ENCODE peak calls at places on chromosomes 7 and 10, in nine cellular contexts. M is heart right ventricle, U is testis, A is Panc1, N is fibroblast of lung, T is uterus, D is OCI-LY7, W is left ventricle myocardium inferior, B is right atrium auricular region. P is an unnamed sample.
A peak's percentile ranks its signal among the peaks of the same experiment; 100 is the strongest.

GRCh38 chr10:51358227-51358626 is 283.9 kb downstream of the PRKG1 start:
- DNase-seq in M (no peak), U (no peak), A (no peak), N (no peak), T (no peak), D (no peak), W (no peak), B (no peak), P (no peak)

GRCh38 chr7:90857595-90857994 is 261.5 kb downstream of the CDK14 start:
- DNase-seq in M (peak; percentile 21), U (no peak), A (no peak), N (peak; percentile 7), T (no peak), D (no peak), W (no peak), B (no peak), P (no peak)

GRCh38 chr10:29749150-29749549 is 114.4 kb upstream of the SVIL start:
- DNase-seq in M (no peak), U (no peak), A (no peak), N (peak; percentile 57), T (no peak), D (no peak), W (no peak), B (no peak), P (no peak)

GRCh38 chr10:24465899-24466615 is 257.1 kb downstream of the KIAA1217 start:
- DNase-seq in M (no peak), U (peak; percentile 63), A (peak; percentile 80), N (peak; percentile 92), T (no peak), D (no peak), W (no peak), B (no peak), P (peak; percentile 38)

GRCh38 chr10:76302491-76302890 is 871.1 kb downstream of the LRMDA start:
- DNase-seq in M (no peak), U (no peak), A (no peak), N (no peak), T (no peak), D (no peak), W (no peak), B (no peak), P (no peak)

GRCh38 chr7:104795616-104796398 is 218.2 kb upstream of the KMT2E start:
- DNase-seq in M (no peak), U (no peak), A (no peak), N (no peak), T (no peak), D (no peak), W (no peak), B (no peak), P (no peak)

GRCh38 chr7:27128776-27129728 is 1.5 kb downstream of the HOXA4 start:
- DNase-seq in M (no peak), U (no peak), A (no peak), N (no peak), T (no peak), D (no peak), W (no peak), B (no peak), P (no peak)

GRCh38 chr10:13382759-13383753 is 35.0 kb upstream of the SEPHS1 start:
- DNase-seq in M (no peak), U (no peak), A (no peak), N (no peak), T (no peak), D (no peak), W (no peak), B (no peak), P (no peak)

GRCh38 chr10:4981722-4982471 is 18.7 kb downstream of the AKR1C1 start:
- DNase-seq in M (peak; percentile 30), U (peak; percentile 77), A (no peak), N (peak; percentile 46), T (no peak), D (peak; percentile 44), W (no peak), B (peak; percentile 70), P (no peak)

GRCh38 chr7:128145191-128145590 is 95.9 kb upstream of the LEP start:
- DNase-seq in M (no peak), U (no peak), A (no peak), N (no peak), T (no peak), D (no peak), W (no peak), B (no peak), P (no peak)

GRCh38 chr7:30163231-30163894 is 28.6 kb downstream of the MTURN start:
- DNase-seq in M (no peak), U (no peak), A (no peak), N (no peak), T (no peak), D (peak; percentile 18), W (no peak), B (no peak), P (peak; percentile 53)

GRCh38 chr10:3353235-3353634 is 180.7 kb upstream of the PITRM1 start:
- DNase-seq in M (no peak), U (no peak), A (no peak), N (no peak), T (no peak), D (no peak), W (no peak), B (no peak), P (no peak)

GRCh38 chr7:79293655-79294142 is 159.8 kb downstream of the MAGI2 start:
- DNase-seq in M (no peak), U (no peak), A (peak; percentile 93), N (peak; percentile 71), T (no peak), D (no peak), W (no peak), B (no peak), P (no peak)

GRCh38 chr10:119316729-119317097 is 109.3 kb downstream of the GRK5 start:
- DNase-seq in M (no peak), U (no peak), A (no peak), N (peak; percentile 86), T (no peak), D (no peak), W (no peak), B (no peak), P (no peak)

DNA sequence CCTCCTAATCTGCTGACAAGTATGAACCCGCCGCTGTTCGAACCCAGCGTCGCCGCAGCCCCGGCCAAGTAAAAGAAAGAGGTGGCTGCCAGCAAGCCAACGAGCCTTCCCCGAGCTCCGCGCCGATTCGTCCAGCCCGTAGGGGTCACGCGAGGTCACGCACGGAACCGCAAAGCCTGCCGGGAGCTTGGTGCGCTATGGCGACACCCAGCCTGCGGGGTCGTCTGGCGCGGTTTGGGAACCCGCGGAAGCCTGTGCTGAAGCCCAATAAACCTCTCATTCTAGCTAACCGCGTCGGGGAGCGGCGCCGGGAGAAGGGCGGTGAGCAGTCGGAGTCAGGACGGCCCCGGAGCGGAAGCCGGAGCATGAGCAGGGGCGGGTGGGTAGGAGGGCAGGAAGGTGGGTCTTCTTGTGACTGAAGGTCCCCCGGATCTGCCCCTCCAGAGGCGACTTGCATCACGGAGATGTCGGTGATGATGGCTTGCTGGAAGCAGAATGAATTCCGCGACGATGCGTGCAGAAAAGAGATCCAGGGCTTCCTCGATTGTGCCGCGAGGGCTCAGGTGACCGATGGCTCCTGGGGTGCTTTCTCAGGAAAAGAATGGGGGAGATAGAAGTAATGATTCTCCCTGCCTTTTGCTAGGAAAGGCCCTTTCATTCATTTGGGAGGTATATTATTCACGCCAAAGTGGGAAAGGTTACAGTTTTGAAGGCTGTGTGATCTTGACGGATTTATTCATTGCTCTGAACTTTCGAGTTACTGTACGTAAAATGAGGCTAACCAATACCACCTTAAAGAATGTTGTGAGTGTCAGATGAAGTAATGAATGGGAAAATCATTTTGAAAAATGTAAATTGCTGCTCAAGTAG is at the start of gene CHCHD1:
- DNase-seq in M (peak; percentile 93), U (peak; percentile 94), A (no peak), N (peak; percentile 89), T (peak; percentile 92), D (peak; percentile 91), W (peak; percentile 94), B (peak; percentile 94), P (peak; percentile 90)
- H3K4me3 ChIP-seq in M (peak within 1 kb of the TSS; percentile 95), U (peak within 1 kb of the TSS; percentile 87), A (peak within 1 kb of the TSS; percentile 89), N (peak within 1 kb of the TSS; percentile 73), T (peak within 1 kb of the TSS; percentile 75), D (peak within 1 kb of the TSS; percentile 94), W (peak within 1 kb of the TSS; percentile 90), B (peak within 1 kb of the TSS; percentile 79), P (peak within 1 kb of the TSS; percentile 93)

DNA sequence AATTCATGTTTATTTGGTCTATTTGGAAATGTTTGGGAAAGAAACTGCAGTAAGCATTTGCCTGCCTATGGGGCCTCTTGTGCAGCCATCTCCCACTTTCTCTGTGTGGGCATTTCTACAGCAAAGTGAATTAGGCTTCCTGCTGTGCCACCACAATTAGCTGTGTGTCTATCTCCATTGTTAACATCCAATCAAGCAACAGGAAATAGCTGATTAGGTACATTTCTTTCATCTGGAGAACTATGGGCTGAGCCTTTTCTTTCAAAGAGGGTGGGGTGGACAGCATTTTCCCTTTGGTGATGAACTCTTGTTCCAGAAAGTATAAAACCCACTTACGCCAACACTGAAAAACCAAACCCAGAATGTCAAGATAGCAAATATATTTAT is 640.0 kb downstream of the ACTR3B start:
- DNase-seq in M (no peak), U (no peak), A (no peak), N (no peak), T (no peak), D (no peak), W (no peak), B (no peak), P (no peak)
- TF ChIP-seq CTCF in M (no peak), U (no peak), A (no peak), N (no peak), T (no peak), D (no peak), W (no peak), B (no peak), P (no peak)

GRCh38 chr10:133242611-133243356 is 5.1 kb downstream of the VENTX start:
- DNase-seq in M (no peak), U (no peak), A (no peak), N (peak; percentile 31), T (no peak), D (no peak), W (no peak), B (no peak), P (no peak)

GRCh38 chr10:133238066-133238804 is 580 bp downstream of the VENTX start:
- DNase-seq in M (no peak), U (no peak), A (no peak), N (no peak), T (no peak), D (no peak), W (no peak), B (no peak), P (no peak)

GRCh38 chr10:133237241-133238065 is at the start of gene VENTX:
- DNase-seq in M (no peak), U (no peak), A (no peak), N (no peak), T (no peak), D (no peak), W (no peak), B (no peak), P (no peak)

GRCh38 chr10:133241501-133242205 is 4.0 kb downstream of the VENTX start:
- DNase-seq in M (no peak), U (no peak), A (no peak), N (no peak), T (no peak), D (no peak), W (no peak), B (no peak), P (peak; percentile 47)

GRCh38 chr10:133239990-133240389 is 2.3 kb downstream of the VENTX start:
- DNase-seq in M (no peak), U (no peak), A (no peak), N (no peak), T (no peak), D (no peak), W (no peak), B (no peak), P (no peak)
- H3K36me3 ChIP-seq in M (no peaks in the 10 kb centered on the region), U (no peaks in the 10 kb centered on the region), A (no peaks in the 10 kb centered on the region), N (no peaks in the 10 kb centered on the region), T (no peaks in the 10 kb centered on the region), D (no peaks in the 10 kb centered on the region), W (no peaks in the 10 kb centered on the region), B (no peaks in the 10 kb centered on the region), P (no peaks in the 10 kb centered on the region)

GRCh38 chr7:45036317-45036716 is 36.3 kb downstream of the CCM2 start:
- DNase-seq in M (no peak), U (no peak), A (no peak), N (no peak), T (no peak), D (no peak), W (no peak), B (no peak), P (no peak)
- H3K4me3 ChIP-seq in M (no peak overlapping the region), U (no peak overlapping the region), A (no peak overlapping the region), N (no peak overlapping the region), T (no peak overlapping the region), D (no peak overlapping the region), W (no peak overlapping the region), B (no peak overlapping the region), P (no peak overlapping the region)